ENCODE peak calls at places on chromosomes 6 and 20, in five cellular contexts. O is RKO, I is midbrain, F is NCI-H1694, L is T-helper 2 cell. B is an unnamed sample.
A peak's percentile ranks its signal among the peaks of the same experiment; 100 is the strongest.

GRCh38 chr20:17940447-17940971 is 28.1 kb downstream of the SNX5 start:
- DNase-seq in O (no peak), I (no peak), F (no peak), L (no peak), B (peak; percentile 29)

GRCh38 chr6:15244605-15245360 is 1.1 kb upstream of the JARID2 start:
- DNase-seq in O (peak; percentile 64), I (peak; percentile 89), F (peak; percentile 61), L (peak; percentile 81), B (peak; percentile 84)

GRCh38 chr6:152426276-152426675 is 210.9 kb downstream of the SYNE1 start:
- DNase-seq in O (no peak), I (no peak), F (no peak), L (no peak), B (no peak)

GRCh38 chr6:56668158-56668557 is 25.5 kb upstream of the DST start:
- DNase-seq in O (no peak), I (no peak), F (no peak), L (no peak), B (no peak)

GRCh38 chr6:139904572-139904971 is 530.1 kb upstream of the CITED2 start:
- DNase-seq in O (no peak), I (no peak), F (no peak), L (no peak), B (no peak)

GRCh38 chr20:50144362-50144761 is 9.2 kb downstream of the PEDS1 start:
- DNase-seq in O (no peak), I (no peak), F (no peak), L (no peak), B (no peak)

GRCh38 chr6:54107470-54107869 is 3.8 kb upstream of the MLIP start:
- DNase-seq in O (no peak), I (no peak), F (no peak), L (no peak), B (no peak)

GRCh38 chr20:2751868-2752630 is 48.4 kb downstream of the CPXM1 start:
- DNase-seq in O (no peak), I (no peak), F (peak; percentile 8), L (peak; percentile 60), B (no peak)

GRCh38 chr6:158059108-158059507 is 77.4 kb downstream of the SYNJ2 start:
- DNase-seq in O (no peak), I (no peak), F (no peak), L (no peak), B (no peak)